ENCODE peak calls at places on chromosomes 16 and 17, in four cellular contexts. T is GM23248, Q is IMR-90, R is mesenchymal stem cell. O is an unnamed sample.

GRCh38 chr16:54284319-54284930 is 2.2 kb downstream of the IRX3 start:
- DNase-seq in T (peak), Q (no peak), R (no peak), O (peak)

GRCh38 chr16:56301391-56301850 is 110.1 kb downstream of the GNAO1 start:
- DNase-seq in T (peak), Q (peak), R (peak), O (no peak)

GRCh38 chr16:86355538-86355937 is 154.8 kb upstream of the FOXF1 start:
- DNase-seq in T (peak), Q (peak), R (peak), O (no peak)

GRCh38 chr17:46796524-46796923 is 22.0 kb downstream of the WNT3 start:
- DNase-seq in T (no peak), Q (no peak), R (no peak), O (no peak)

GRCh38 chr16:20952144-20952797 is 51.7 kb downstream of the LYRM1 start:
- DNase-seq in T (no peak), Q (no peak), R (no peak), O (peak)

GRCh38 chr16:27883576-27883975 is 179.9 kb downstream of the GSG1L start:
- DNase-seq in T (no peak), Q (no peak), R (no peak), O (no peak)

GRCh38 chr16:87849419-87850008 is 19.8 kb downstream of the SLC7A5 start:
- DNase-seq in T (no peak), Q (no peak), R (no peak), O (no peak)

GRCh38 chr17:32878211-32878610 is 1.3 kb upstream of the MYO1D start:
- DNase-seq in T (peak), Q (peak), R (no peak), O (no peak)

GRCh38 chr17:74212913-74213791 is at the start of gene TTYH2:
- DNase-seq in T (peak), Q (peak), R (peak), O (peak)

GRCh38 chr16:2298621-2299020 is 30.7 kb upstream of the RNPS1 start:
- DNase-seq in T (no peak), Q (no peak), R (no peak), O (no peak)

GRCh38 chr16:49854227-49855203 is 1.4 kb downstream of the ZNF423 start:
- DNase-seq in T (peak), Q (no peak), R (peak), O (no peak)

GRCh38 chr16:75402821-75403475 is 30.4 kb downstream of the CFDP1 start:
- DNase-seq in T (peak), Q (peak), R (peak), O (peak)

GRCh38 chr17:27491713-27492190 is 35.5 kb downstream of the KSR1 start:
- DNase-seq in T (no peak), Q (no peak), R (no peak), O (no peak)

GRCh38 chr17:76686538-76687277 is 24.1 kb downstream of the MXRA7 start:
- DNase-seq in T (no peak), Q (no peak), R (no peak), O (no peak)

GRCh38 chr17:10652984-10653680 is 4.0 kb downstream of the MYH3 start:
- DNase-seq in T (no peak), Q (no peak), R (no peak), O (no peak)

GRCh38 chr17:69575346-69575761 is 160.9 kb downstream of the MAP2K6 start:
- DNase-seq in T (peak), Q (peak), R (peak), O (peak)

GRCh38 chr16:1078579-1079021 is 6.1 kb downstream of the SSTR5 start:
- DNase-seq in T (peak), Q (peak), R (no peak), O (no peak)

GRCh38 chr16:51657844-51658243 is 506.8 kb upstream of the SALL1 start:
- DNase-seq in T (no peak), Q (no peak), R (no peak), O (no peak)

GRCh38 chr16:55930036-55930435 is 54.9 kb upstream of the CES5A start:
- DNase-seq in T (no peak), Q (no peak), R (no peak), O (no peak)

GRCh38 chr17:34166394-34166793 is 88.7 kb upstream of the CCL2 start:
- DNase-seq in T (no peak), Q (no peak), R (no peak), O (no peak)

GRCh38 chr17:30000001-30000754 is 58.7 kb downstream of the EFCAB5 start:
- DNase-seq in T (peak), Q (no peak), R (no peak), O (no peak)

GRCh38 chr17:58121925-58122324 is 26.3 kb upstream of the OR4D1 start:
- DNase-seq in T (peak), Q (peak), R (peak), O (no peak)

GRCh38 chr16:49739381-49739780 is 116.5 kb downstream of the ZNF423 start:
- DNase-seq in T (no peak), Q (no peak), R (no peak), O (no peak)

GRCh38 chr16:50322333-50322732 is 46.5 kb downstream of the BRD7 start:
- DNase-seq in T (no peak), Q (no peak), R (no peak), O (no peak)

GRCh38 chr17:63740464-63741181 is 976 bp downstream of the STRADA start:
- DNase-seq in T (peak), Q (peak), R (no peak), O (peak)

DNA sequence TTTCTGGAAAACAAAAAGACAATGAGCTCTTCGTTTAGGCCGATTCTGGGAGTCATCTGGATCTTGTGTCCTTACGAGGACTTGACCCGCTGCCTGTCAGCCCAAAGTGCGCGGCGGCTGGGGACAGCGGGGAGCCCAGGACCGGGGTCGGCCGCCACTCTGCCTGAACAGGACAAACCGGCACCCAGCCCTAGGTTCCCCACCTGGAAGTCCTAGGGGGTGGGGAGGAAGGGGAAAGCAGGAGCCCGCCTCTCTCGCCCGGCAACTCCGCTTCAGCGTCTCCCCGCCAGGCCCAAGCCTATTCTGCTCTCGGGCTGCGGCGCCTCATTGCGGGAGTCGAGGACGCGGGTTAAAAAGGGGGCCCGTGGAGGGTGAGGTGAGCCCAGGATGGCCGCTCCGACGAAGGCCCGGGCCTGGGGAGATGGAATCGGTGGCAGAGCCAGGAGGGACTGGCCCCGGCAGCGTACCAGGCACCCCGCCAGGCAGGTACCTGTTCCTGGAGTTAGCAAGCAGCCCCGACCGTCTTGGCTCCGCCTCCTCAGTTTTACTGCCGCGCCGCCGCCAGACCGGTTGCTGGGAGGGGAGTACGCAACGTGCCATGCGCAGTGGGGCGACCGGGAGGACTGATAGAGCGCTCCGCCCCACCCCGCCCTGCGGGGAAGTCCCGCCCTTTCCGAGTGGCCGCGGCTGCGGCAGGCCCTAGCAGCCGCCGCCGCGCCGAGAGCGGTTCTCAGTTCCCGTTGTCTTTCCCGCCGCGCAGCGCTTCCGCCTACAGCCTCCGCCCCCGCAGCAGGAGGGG is at the start of gene STRADA:
- DNase-seq in T (peak), Q (peak), R (peak), O (peak)
- H3K4me2 ChIP-seq in T (peak), Q (peak), R (peak), O (peak)

GRCh38 chr17:71760062-71760720 is 360.6 kb upstream of the SOX9 start:
- DNase-seq in T (peak), Q (peak), R (peak), O (no peak)
- H3K4me2 ChIP-seq in T (no peak), Q (peak), R (no peak), O (no peak)

GRCh38 chr17:42199411-42200011 is 5.2 kb upstream of the GHDC start:
- DNase-seq in T (no peak), Q (no peak), R (no peak), O (no peak)
- H3K4me2 ChIP-seq in T (no peak), Q (no peak), R (no peak), O (no peak)

GRCh38 chr17:78126895-78127239 is 1.7 kb downstream of the TMC6 start:
- DNase-seq in T (no peak), Q (no peak), R (no peak), O (no peak)

GRCh38 chr17:78128616-78129384 is at the start of gene TMC6:
- DNase-seq in T (no peak), Q (no peak), R (peak), O (peak)

GRCh38 chr17:78129385-78130079 is 977 bp upstream of the TMC6 start:
- DNase-seq in T (no peak), Q (no peak), R (no peak), O (no peak)

GRCh38 chr17:78127240-78127887 is 1.2 kb downstream of the TMC6 start:
- DNase-seq in T (no peak), Q (no peak), R (peak), O (no peak)

DNA sequence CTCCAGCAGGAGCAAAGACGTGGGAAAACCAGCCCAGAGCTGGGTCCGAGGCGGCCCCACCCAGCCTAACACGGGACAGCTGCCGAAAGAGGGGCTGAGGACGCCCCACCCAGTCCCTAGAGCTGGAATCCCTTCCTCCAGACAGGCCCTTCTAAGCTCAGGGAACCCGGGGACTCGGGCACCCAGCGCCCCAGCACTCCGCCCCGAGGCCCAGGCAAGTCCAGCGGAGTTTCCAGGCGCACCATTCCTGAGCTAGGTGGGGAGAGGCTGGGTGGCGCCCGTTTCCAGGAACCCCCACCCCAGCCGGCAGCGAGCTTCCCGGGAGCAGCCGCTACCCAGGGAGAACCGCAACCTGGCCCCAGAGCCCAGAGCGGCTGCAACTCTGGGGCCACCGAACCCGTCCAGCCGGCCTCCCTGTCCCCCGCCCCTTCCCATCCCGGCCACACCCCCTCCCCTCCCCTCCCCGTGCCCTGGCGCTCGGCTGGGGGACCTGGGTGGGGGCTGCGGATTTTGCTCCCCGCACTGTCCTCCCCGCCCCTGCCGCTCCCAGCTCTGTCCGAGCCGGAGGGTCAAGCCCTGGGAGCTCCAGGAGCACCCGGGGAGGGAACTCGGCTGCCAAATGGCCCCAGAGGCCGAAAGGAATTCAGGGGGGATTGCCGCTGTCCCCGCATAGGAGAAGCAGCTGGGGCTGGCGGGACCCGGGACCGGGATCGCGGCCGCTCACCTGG is 503 bp downstream of the TMC6 start:
- DNase-seq in T (no peak), Q (no peak), R (peak), O (no peak)
- H3K4me2 ChIP-seq in T (peak), Q (peak), R (peak), O (peak)

GRCh38 chr17:42866216-42866615 is 15.2 kb downstream of the AOC3 start:
- DNase-seq in T (no peak), Q (no peak), R (no peak), O (no peak)
- H3K4me2 ChIP-seq in T (no peak), Q (no peak), R (no peak), O (no peak)

GRCh38 chr16:80151706-80152073 is 389.1 kb upstream of the DYNLRB2 start:
- DNase-seq in T (no peak), Q (no peak), R (no peak), O (no peak)
- H3K4me2 ChIP-seq in T (peak), Q (no peak), R (no peak), O (no peak)